ENCODE peak calls at places on chromosomes 7 and 10, in ten cellular contexts. I is GM12865, Z is astrocyte, M is breast epithelium, Y is IMR-90, U is hepatocyte, S is psoas muscle, E is HCT116, J is MM.1S, V is left ventricle myocardium inferior. F is an unnamed sample.

GRCh38 chr10:121654021-121654545 is 55.8 kb upstream of the FGFR2 start:
- DNase-seq in I (no peak), Z (no peak), M (no peak), Y (no peak), U (no peak), S (no peak), E (no peak), J (no peak), V (no peak), F (no peak)

GRCh38 chr7:16741676-16742075 is 11.9 kb upstream of the TSPAN13 start:
- DNase-seq in I (no peak), Z (peak; percentile 39), M (no peak), Y (no peak), U (no peak), S (no peak), E (no peak), J (no peak), V (no peak), F (no peak)

GRCh38 chr7:157073949-157074624 is 63.6 kb upstream of the MNX1 start:
- DNase-seq in I (no peak), Z (no peak), M (peak; percentile 17), Y (no peak), U (no peak), S (no peak), E (no peak), J (no peak), V (no peak), F (no peak)

GRCh38 chr7:33692956-33693355 is 212.4 kb upstream of the BMPER start:
- DNase-seq in I (no peak), Z (peak; percentile 72), M (no peak), Y (peak; percentile 84), U (no peak), S (no peak), E (no peak), J (no peak), V (no peak), F (no peak)

GRCh38 chr10:44300666-44301649 is 83.9 kb downstream of the CXCL12 start:
- DNase-seq in I (peak; percentile 82), Z (peak; percentile 100), M (peak; percentile 86), Y (peak; percentile 100), U (no peak), S (peak; percentile 55), E (peak; percentile 47), J (no peak), V (peak; percentile 53), F (no peak)

GRCh38 chr10:104299031-104299904 is 30.3 kb downstream of the GSTO2 start:
- DNase-seq in I (no peak), Z (peak; percentile 86), M (no peak), Y (peak; percentile 94), U (no peak), S (no peak), E (no peak), J (no peak), V (no peak), F (no peak)

GRCh38 chr10:117374506-117375359 is 507 bp downstream of the PDZD8 start:
- DNase-seq in I (peak; percentile 60), Z (peak; percentile 38), M (peak; percentile 54), Y (peak; percentile 46), U (peak; percentile 46), S (no peak), E (no peak), J (peak; percentile 45), V (peak; percentile 55), F (no peak)

GRCh38 chr7:127504715-127505114 is 80.7 kb downstream of the GCC1 start:
- DNase-seq in I (peak; percentile 39), Z (no peak), M (no peak), Y (peak; percentile 4), U (peak; percentile 6), S (peak; percentile 12), E (no peak), J (peak; percentile 29), V (peak; percentile 26), F (no peak)

GRCh38 chr7:37901890-37902524 is 14.6 kb downstream of the SFRP4 start:
- DNase-seq in I (no peak), Z (peak; percentile 76), M (no peak), Y (peak; percentile 4), U (no peak), S (no peak), E (no peak), J (no peak), V (no peak), F (no peak)

GRCh38 chr10:17233534-17233933 is 5.5 kb downstream of the VIM start:
- DNase-seq in I (no peak), Z (no peak), M (no peak), Y (no peak), U (no peak), S (peak; percentile 30), E (no peak), J (no peak), V (peak; percentile 28), F (no peak)

GRCh38 chr10:108303149-108303548 is 1138.6 kb upstream of the SORCS1 start:
- DNase-seq in I (peak; percentile 36), Z (peak; percentile 6), M (no peak), Y (no peak), U (no peak), S (no peak), E (no peak), J (no peak), V (no peak), F (no peak)

GRCh38 chr7:157270060-157270444 is 66.8 kb upstream of the DNAJB6 start:
- DNase-seq in I (no peak), Z (no peak), M (no peak), Y (no peak), U (no peak), S (no peak), E (no peak), J (no peak), V (no peak), F (no peak)

GRCh38 chr10:73772280-73773151 is 9.3 kb upstream of the CHCHD1 start:
- DNase-seq in I (peak; percentile 89), Z (peak; percentile 73), M (peak; percentile 81), Y (peak; percentile 83), U (peak; percentile 88), S (peak; percentile 84), E (peak; percentile 52), J (peak; percentile 75), V (peak; percentile 85), F (peak; percentile 55)
- TF ChIP-seq CTCF in I (no peak), Z (no peak), M (no peak), Y (peak; percentile 9), U (no peak), S (no peak), E (no peak), J (no peak), V (peak; percentile 37), F (no peak)

GRCh38 chr7:111855842-111856227 is 293.5 kb upstream of the IMMP2L start:
- DNase-seq in I (no peak), Z (peak; percentile 4), M (no peak), Y (peak; percentile 59), U (peak; percentile 49), S (no peak), E (no peak), J (no peak), V (no peak), F (no peak)
- TF ChIP-seq CTCF in I (no peak), Z (peak; percentile 7), M (no peak), Y (peak; percentile 34), U (peak; percentile 26), S (no peak), E (peak; percentile 23), J (no peak), V (no peak), F (peak; percentile 27)

DNA sequence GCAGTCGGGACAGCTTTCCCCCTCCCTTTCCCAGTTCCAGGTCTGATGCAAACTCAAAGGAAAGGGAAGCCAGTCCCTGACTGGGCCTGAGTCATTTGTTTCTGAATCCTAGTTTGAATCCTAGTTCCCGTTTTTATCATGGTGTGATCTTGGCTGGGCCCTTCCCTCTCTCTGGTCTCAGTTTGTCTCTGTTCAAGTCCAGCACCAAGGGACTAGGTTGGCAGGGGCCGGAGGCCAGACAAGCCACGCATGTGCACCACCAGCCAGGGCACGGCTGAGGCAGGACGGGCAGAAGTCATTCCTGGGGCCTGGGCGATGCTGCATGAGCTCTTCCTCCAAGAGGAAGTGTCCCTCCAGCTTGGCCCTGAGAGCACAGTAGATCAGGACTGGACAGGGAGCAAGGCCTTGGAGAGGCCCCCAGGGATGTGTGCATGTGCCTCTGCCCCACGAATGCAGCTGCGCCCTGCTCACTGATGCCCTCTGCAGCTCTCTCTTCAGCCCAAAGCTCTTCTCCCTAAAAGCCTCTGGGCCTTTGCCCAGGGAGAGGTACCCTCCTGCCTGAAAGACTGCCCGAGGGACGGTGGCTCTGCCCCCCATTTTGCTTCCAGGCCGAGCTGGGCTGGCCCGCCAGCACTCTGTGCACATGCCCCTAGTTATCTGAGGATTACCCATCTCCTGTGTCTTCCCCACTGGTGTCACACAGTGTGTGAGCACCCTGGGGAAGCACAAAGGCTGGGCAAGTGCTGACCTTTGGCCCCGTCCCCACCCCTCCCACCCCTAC is 86.7 kb downstream of the ZMIZ1 start:
- DNase-seq in I (no peak), Z (no peak), M (no peak), Y (peak; percentile 60), U (no peak), S (peak; percentile 63), E (no peak), J (no peak), V (peak; percentile 47), F (no peak)
- TF ChIP-seq CTCF in I (no peak), Z (no peak), M (no peak), Y (peak; percentile 10), U (no peak), S (no peak), E (peak; percentile 25), J (no peak), V (peak; percentile 39), F (peak; percentile 15)

GRCh38 chr10:88319960-88320517 is 263.1 kb downstream of the RNLS start:
- DNase-seq in I (no peak), Z (no peak), M (no peak), Y (no peak), U (no peak), S (no peak), E (no peak), J (no peak), V (no peak), F (no peak)

GRCh38 chr10:88316292-88316861 is 266.7 kb downstream of the RNLS start:
- DNase-seq in I (no peak), Z (no peak), M (no peak), Y (no peak), U (no peak), S (no peak), E (no peak), J (no peak), V (no peak), F (no peak)

GRCh38 chr10:88317099-88317498 is 266.0 kb downstream of the RNLS start:
- DNase-seq in I (no peak), Z (no peak), M (no peak), Y (no peak), U (no peak), S (no peak), E (no peak), J (no peak), V (no peak), F (no peak)

GRCh38 chr10:88315746-88316145 is 267.4 kb downstream of the RNLS start:
- DNase-seq in I (no peak), Z (no peak), M (no peak), Y (peak; percentile 7), U (no peak), S (no peak), E (no peak), J (no peak), V (no peak), F (no peak)

DNA sequence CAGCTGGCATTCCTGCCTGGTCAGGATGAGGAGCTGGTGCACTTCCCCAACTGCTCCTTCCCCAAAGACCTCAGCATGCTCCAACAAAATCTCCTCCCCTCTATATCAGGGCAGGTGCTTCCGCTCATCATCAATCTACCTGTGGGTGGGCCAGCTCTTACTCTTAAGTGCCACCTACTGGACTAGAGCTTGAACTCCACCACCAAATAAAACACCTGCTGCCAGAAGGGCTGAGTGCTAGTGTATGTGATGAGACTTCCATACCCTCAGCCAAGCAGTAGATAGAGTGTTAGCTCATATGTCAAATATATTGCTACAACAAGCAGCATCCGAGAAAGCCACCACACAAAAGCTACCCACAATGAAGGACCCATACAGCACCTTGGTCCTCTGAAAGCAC is 264.3 kb downstream of the RNLS start:
- DNase-seq in I (peak; percentile 44), Z (no peak), M (no peak), Y (no peak), U (no peak), S (no peak), E (peak; percentile 18), J (peak; percentile 45), V (no peak), F (no peak)
- TF ChIP-seq CTCF in I (peak; percentile 8), Z (no peak), M (no peak), Y (peak; percentile 22), U (no peak), S (peak; percentile 20), E (peak; percentile 54), J (peak; percentile 51), V (peak; percentile 20), F (no peak)

F was measured in D721Med.